ENCODE peak calls at places on chromosomes 11 and 22, in six cellular contexts. One of them, this sample, is unnamed.

GRCh38 chr22:29798318-29798717 is 31.1 kb downstream of the UQCR10 start:
- DNase-seq in GM23338: no peak
- DNase-seq in PC-3: peak
- DNase-seq in fibroblast of lung: no peak
- DNase-seq in hepatocyte: no peak
- DNase-seq in GM23248: no peak
- DNase-seq in this sample: no peak

GRCh38 chr11:9815486-9816136 is 151.7 kb downstream of the SWAP70 start:
- DNase-seq in PC-3: peak
- DNase-seq in fibroblast of lung: peak
- DNase-seq in GM23338: no peak
- DNase-seq in hepatocyte: no peak
- DNase-seq in GM23248: peak
- DNase-seq in this sample: no peak

GRCh38 chr11:88179141-88179540 is 3.9 kb upstream of the RAB38 start:
- DNase-seq in hepatocyte: no peak
- DNase-seq in PC-3: peak
- DNase-seq in GM23338: no peak
- DNase-seq in fibroblast of lung: no peak
- DNase-seq in GM23248: peak
- DNase-seq in this sample: no peak

GRCh38 chr22:45424241-45424731 is 10.8 kb downstream of the RIBC2 start:
- DNase-seq in GM23338: no peak
- DNase-seq in GM23248: no peak
- DNase-seq in fibroblast of lung: no peak
- DNase-seq in hepatocyte: no peak
- DNase-seq in PC-3: no peak
- DNase-seq in this sample: no peak

GRCh38 chr11:13308704-13309103 is 31.1 kb downstream of the BMAL1 start:
- DNase-seq in fibroblast of lung: no peak
- DNase-seq in GM23248: no peak
- DNase-seq in hepatocyte: no peak
- DNase-seq in PC-3: no peak
- DNase-seq in GM23338: no peak
- DNase-seq in this sample: no peak

GRCh38 chr22:20429254-20430100 is 8.1 kb downstream of the SCARF2 start:
- DNase-seq in PC-3: no peak
- DNase-seq in hepatocyte: peak
- DNase-seq in fibroblast of lung: no peak
- DNase-seq in GM23248: no peak
- DNase-seq in GM23338: peak
- DNase-seq in this sample: peak

GRCh38 chr11:353315-353857 is 15.9 kb upstream of the B4GALNT4 start:
- DNase-seq in PC-3: peak
- DNase-seq in GM23248: peak
- DNase-seq in hepatocyte: peak
- DNase-seq in fibroblast of lung: peak
- DNase-seq in GM23338: peak
- DNase-seq in this sample: no peak

GRCh38 chr11:103601230-103601846 is 435.1 kb upstream of the DDI1 start:
- DNase-seq in PC-3: peak
- DNase-seq in fibroblast of lung: peak
- DNase-seq in GM23248: peak
- DNase-seq in hepatocyte: peak
- DNase-seq in GM23338: peak
- DNase-seq in this sample: peak

GRCh38 chr11:45647786-45648185 is 17.6 kb downstream of the CHST1 start:
- DNase-seq in hepatocyte: no peak
- DNase-seq in PC-3: no peak
- DNase-seq in GM23248: no peak
- DNase-seq in GM23338: no peak
- DNase-seq in fibroblast of lung: no peak
- DNase-seq in this sample: no peak

GRCh38 chr11:125499563-125499962 is 3.5 kb upstream of the FEZ1 start:
- DNase-seq in GM23248: no peak
- DNase-seq in hepatocyte: no peak
- DNase-seq in GM23338: no peak
- DNase-seq in PC-3: no peak
- DNase-seq in fibroblast of lung: no peak
- DNase-seq in this sample: no peak

GRCh38 chr11:128054323-128054910 is 532.9 kb downstream of the ETS1 start:
- DNase-seq in GM23248: peak
- DNase-seq in PC-3: no peak
- DNase-seq in fibroblast of lung: no peak
- DNase-seq in GM23338: no peak
- DNase-seq in hepatocyte: no peak
- DNase-seq in this sample: peak

GRCh38 chr11:122696662-122697061 is 41.1 kb downstream of the UBASH3B start:
- DNase-seq in hepatocyte: no peak
- DNase-seq in GM23248: no peak
- DNase-seq in PC-3: no peak
- DNase-seq in GM23338: no peak
- DNase-seq in fibroblast of lung: no peak
- DNase-seq in this sample: no peak

GRCh38 chr11:128904872-128905344 is 13.8 kb downstream of the KCNJ5 start:
- DNase-seq in GM23338: peak
- DNase-seq in GM23248: peak
- DNase-seq in fibroblast of lung: peak
- DNase-seq in PC-3: peak
- DNase-seq in hepatocyte: peak
- DNase-seq in this sample: no peak

GRCh38 chr11:79253280-79253679 is 187.6 kb downstream of the TENM4 start:
- DNase-seq in hepatocyte: no peak
- DNase-seq in fibroblast of lung: no peak
- DNase-seq in GM23338: no peak
- DNase-seq in GM23248: no peak
- DNase-seq in PC-3: no peak
- DNase-seq in this sample: no peak

GRCh38 chr11:12864316-12865156 is 144.6 kb upstream of the RASSF10 start:
- DNase-seq in GM23338: peak
- DNase-seq in hepatocyte: peak
- DNase-seq in PC-3: peak
- DNase-seq in fibroblast of lung: peak
- DNase-seq in GM23248: peak
- DNase-seq in this sample: no peak

GRCh38 chr11:68380786-68381622 is 68.6 kb downstream of the LRP5 start:
- DNase-seq in PC-3: no peak
- DNase-seq in GM23338: no peak
- DNase-seq in fibroblast of lung: no peak
- DNase-seq in GM23248: no peak
- DNase-seq in hepatocyte: no peak
- DNase-seq in this sample: no peak

GRCh38 chr11:115645631-115646271 is 141.5 kb upstream of the CADM1 start:
- DNase-seq in GM23248: no peak
- DNase-seq in GM23338: peak
- DNase-seq in fibroblast of lung: no peak
- DNase-seq in PC-3: no peak
- DNase-seq in hepatocyte: peak
- DNase-seq in this sample: no peak

GRCh38 chr11:18010977-18011586 is 1.8 kb downstream of the SERGEF start:
- DNase-seq in hepatocyte: no peak
- DNase-seq in GM23338: no peak
- DNase-seq in fibroblast of lung: no peak
- DNase-seq in GM23248: peak
- DNase-seq in PC-3: no peak
- DNase-seq in this sample: no peak

GRCh38 chr11:22795914-22796313 is 33.7 kb downstream of the SVIP start:
- DNase-seq in fibroblast of lung: no peak
- DNase-seq in hepatocyte: no peak
- DNase-seq in GM23338: no peak
- DNase-seq in PC-3: peak
- DNase-seq in GM23248: peak
- DNase-seq in this sample: no peak

GRCh38 chr22:43446037-43446803 is 34.4 kb downstream of the MPPED1 start:
- DNase-seq in PC-3: peak
- DNase-seq in GM23248: no peak
- DNase-seq in hepatocyte: no peak
- DNase-seq in GM23338: no peak
- DNase-seq in fibroblast of lung: no peak
- DNase-seq in this sample: no peak

DNA sequence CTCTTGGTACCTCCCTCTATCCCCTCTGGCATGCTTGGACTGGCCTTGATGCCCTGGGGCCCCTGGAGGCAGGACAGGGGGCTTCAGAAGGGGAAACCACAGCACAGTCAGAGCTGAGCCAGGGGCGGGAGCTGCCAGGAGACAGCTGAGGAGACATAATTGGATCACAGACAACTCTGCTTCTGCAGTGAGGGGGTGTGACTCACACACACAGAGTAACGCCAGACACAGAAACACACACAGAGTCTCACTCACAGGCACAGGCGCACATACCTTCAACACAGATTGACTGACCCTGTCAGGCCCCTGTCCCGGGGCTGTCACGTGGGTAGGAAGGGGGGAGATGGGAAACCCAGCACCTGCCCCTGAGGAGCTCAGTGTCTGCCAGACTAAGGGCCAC is 20.6 kb downstream of the STARD10 start:
- DNase-seq in PC-3: peak
- DNase-seq in hepatocyte: peak
- DNase-seq in GM23338: no peak
- DNase-seq in GM23248: peak
- DNase-seq in fibroblast of lung: peak
- DNase-seq in this sample: no peak
- H3K4me2 ChIP-seq in PC-3: no peak
- H3K4me2 ChIP-seq in hepatocyte: peak
- H3K4me2 ChIP-seq in GM23338: no peak
- H3K4me2 ChIP-seq in GM23248: peak
- H3K4me2 ChIP-seq in fibroblast of lung: peak
- H3K4me2 ChIP-seq in this sample: no peak

GRCh38 chr11:110991621-110992355 is 253.7 kb upstream of the POU2AF2 start:
- DNase-seq in fibroblast of lung: peak
- DNase-seq in PC-3: no peak
- DNase-seq in GM23338: no peak
- DNase-seq in GM23248: peak
- DNase-seq in hepatocyte: no peak
- DNase-seq in this sample: no peak
- H3K4me2 ChIP-seq in fibroblast of lung: peak
- H3K4me2 ChIP-seq in PC-3: no peak
- H3K4me2 ChIP-seq in GM23338: no peak
- H3K4me2 ChIP-seq in GM23248: peak
- H3K4me2 ChIP-seq in hepatocyte: no peak
- H3K4me2 ChIP-seq in this sample: no peak

GRCh38 chr11:62010935-62011528 is 43.6 kb upstream of the FTH1 start:
- DNase-seq in GM23248: no peak
- DNase-seq in fibroblast of lung: no peak
- DNase-seq in PC-3: no peak
- DNase-seq in hepatocyte: no peak
- DNase-seq in GM23338: no peak
- DNase-seq in this sample: no peak
- H3K4me2 ChIP-seq in GM23248: no peak
- H3K4me2 ChIP-seq in fibroblast of lung: no peak
- H3K4me2 ChIP-seq in PC-3: no peak
- H3K4me2 ChIP-seq in hepatocyte: no peak
- H3K4me2 ChIP-seq in GM23338: no peak
- H3K4me2 ChIP-seq in this sample: no peak

GRCh38 chr11:110850846-110851245 is 138.6 kb upstream of the ARHGAP20 start:
- DNase-seq in GM23338: no peak
- DNase-seq in fibroblast of lung: no peak
- DNase-seq in hepatocyte: no peak
- DNase-seq in GM23248: no peak
- DNase-seq in PC-3: no peak
- DNase-seq in this sample: no peak
- H3K4me2 ChIP-seq in GM23338: no peak
- H3K4me2 ChIP-seq in fibroblast of lung: no peak
- H3K4me2 ChIP-seq in hepatocyte: no peak
- H3K4me2 ChIP-seq in GM23248: no peak
- H3K4me2 ChIP-seq in PC-3: no peak
- H3K4me2 ChIP-seq in this sample: no peak

DNA sequence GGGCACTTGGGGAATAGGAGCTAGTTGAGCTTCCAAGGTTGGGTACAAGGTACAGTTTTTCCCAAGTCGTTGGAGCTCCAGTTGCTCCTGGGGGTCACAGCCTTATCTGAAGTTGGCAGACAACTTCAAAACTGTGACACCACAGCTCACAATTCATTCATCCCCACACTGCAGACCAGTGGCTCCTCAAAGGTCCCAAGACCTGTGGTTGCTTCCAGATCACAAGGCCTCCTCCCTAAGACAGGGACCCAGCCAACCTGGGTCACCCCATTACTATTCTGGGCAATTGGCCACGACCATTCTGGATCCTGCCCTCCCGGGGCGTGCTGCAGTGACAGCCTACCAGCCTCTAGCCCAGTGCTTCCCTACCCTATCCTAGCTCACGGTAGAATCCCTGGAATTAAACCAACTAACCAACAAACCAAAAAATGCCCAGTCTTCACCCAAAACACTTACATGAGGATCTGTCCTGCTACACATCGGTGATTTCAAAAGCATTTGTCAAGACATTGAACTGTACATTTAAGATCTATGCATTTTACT is 862 bp upstream of the PDXP start:
- DNase-seq in hepatocyte: no peak
- DNase-seq in fibroblast of lung: no peak
- DNase-seq in GM23248: peak
- DNase-seq in PC-3: peak
- DNase-seq in GM23338: peak
- DNase-seq in this sample: no peak
- H3K4me2 ChIP-seq in hepatocyte: peak
- H3K4me2 ChIP-seq in fibroblast of lung: peak
- H3K4me2 ChIP-seq in GM23248: peak
- H3K4me2 ChIP-seq in PC-3: peak
- H3K4me2 ChIP-seq in GM23338: peak
- H3K4me2 ChIP-seq in this sample: peak

DNA sequence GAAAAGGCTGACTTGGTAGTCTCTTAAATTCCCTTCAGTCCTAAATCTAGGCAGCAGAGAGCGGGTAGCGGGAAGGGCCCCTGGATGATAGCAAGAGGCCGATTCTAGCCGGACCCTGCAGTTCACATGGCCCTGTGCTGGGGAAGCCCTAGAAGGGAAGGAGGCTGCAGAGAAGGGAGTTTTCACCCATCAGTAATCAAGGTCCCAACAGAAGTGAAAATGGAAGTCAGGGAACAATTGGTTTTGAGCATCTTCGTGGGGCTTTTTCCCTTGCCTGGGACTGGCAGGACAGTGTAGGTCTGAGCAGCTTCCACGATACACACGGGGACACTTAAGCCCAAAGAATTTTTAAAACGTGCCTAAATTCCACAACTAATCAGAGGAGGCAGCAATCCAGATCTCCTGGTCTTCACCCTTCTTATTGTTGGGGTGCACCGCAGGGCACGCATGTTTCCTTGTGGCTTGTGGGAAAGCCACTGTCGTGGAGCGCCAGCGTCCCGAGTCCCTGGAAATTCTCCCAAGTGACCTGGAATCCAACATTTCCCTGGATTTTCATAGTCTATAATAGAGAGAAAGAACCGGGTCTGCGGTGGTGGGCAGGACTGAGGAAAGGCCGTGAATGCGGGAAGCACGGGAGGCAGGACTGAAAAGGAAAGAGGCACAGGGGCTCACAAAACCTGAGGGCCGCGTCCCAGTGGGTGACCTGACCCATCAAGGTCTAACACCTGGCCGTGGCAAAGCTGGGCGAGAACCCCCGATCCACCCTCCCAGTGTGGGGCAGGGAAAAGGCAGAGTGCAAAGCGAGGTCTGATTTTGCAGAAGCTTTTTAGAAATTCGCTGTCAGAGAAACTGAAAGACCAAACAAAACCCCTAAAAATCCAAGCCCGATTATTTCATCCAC is 832 bp upstream of the OAF start:
- DNase-seq in GM23248: peak
- DNase-seq in PC-3: no peak
- DNase-seq in hepatocyte: no peak
- DNase-seq in fibroblast of lung: no peak
- DNase-seq in GM23338: no peak
- DNase-seq in this sample: no peak
- H3K4me2 ChIP-seq in GM23248: peak
- H3K4me2 ChIP-seq in PC-3: peak
- H3K4me2 ChIP-seq in hepatocyte: peak
- H3K4me2 ChIP-seq in fibroblast of lung: peak
- H3K4me2 ChIP-seq in GM23338: peak
- H3K4me2 ChIP-seq in this sample: peak

GRCh38 chr11:36657610-36658225 is 59.7 kb upstream of the RAG2 start:
- DNase-seq in hepatocyte: no peak
- DNase-seq in fibroblast of lung: no peak
- DNase-seq in GM23248: peak
- DNase-seq in GM23338: no peak
- DNase-seq in PC-3: no peak
- DNase-seq in this sample: no peak
- H3K4me2 ChIP-seq in hepatocyte: no peak
- H3K4me2 ChIP-seq in fibroblast of lung: no peak
- H3K4me2 ChIP-seq in GM23248: no peak
- H3K4me2 ChIP-seq in GM23338: no peak
- H3K4me2 ChIP-seq in PC-3: no peak
- H3K4me2 ChIP-seq in this sample: no peak

This sample was measured in MM.1S.